ENCODE peak calls at places on chromosomes 2 and 18, in six cellular contexts. J, X, P, T, E and Q are unnamed samples.

GRCh38 chr2:179525340-179525739 is 260.7 kb upstream of the SESTD1 start:
- DNase-seq in T (no peak), E (no peak), X (no peak), J (no peak), P (no peak), Q (no peak)

GRCh38 chr18:32362484-32362883 is 108.2 kb downstream of the GAREM1 start:
- DNase-seq in X (no peak), E (no peak), P (no peak), J (no peak), T (no peak), Q (no peak)

GRCh38 chr2:117065912-117066311 is 748.6 kb upstream of the DDX18 start:
- DNase-seq in X (no peak), E (no peak), J (no peak), T (no peak), P (no peak), Q (no peak)

GRCh38 chr2:215577356-215577755 is 141.5 kb upstream of the FN1 start:
- DNase-seq in P (no peak), T (no peak), X (no peak), J (peak; percentile 19), E (no peak), Q (no peak)

GRCh38 chr2:101004671-101005325 is 2.7 kb downstream of the RPL31 start:
- DNase-seq in T (no peak), P (no peak), E (no peak), J (no peak), X (no peak), Q (no peak)

GRCh38 chr2:98749053-98749450 is 18.1 kb upstream of the MGAT4A start:
- DNase-seq in J (no peak), X (no peak), E (peak; percentile 76), T (no peak), P (no peak), Q (no peak)

GRCh38 chr2:49640630-49641029 is 486.3 kb upstream of the FSHR start:
- DNase-seq in J (no peak), E (no peak), P (no peak), T (no peak), X (no peak), Q (no peak)

GRCh38 chr18:10164241-10165160 is 250.7 kb downstream of the VAPA start:
- DNase-seq in T (no peak), E (no peak), J (no peak), X (no peak), P (no peak), Q (no peak)

GRCh38 chr2:231378028-231378722 is 17.3 kb upstream of the B3GNT7 start:
- DNase-seq in P (no peak), E (no peak), X (no peak), J (no peak), T (no peak), Q (no peak)

DNA sequence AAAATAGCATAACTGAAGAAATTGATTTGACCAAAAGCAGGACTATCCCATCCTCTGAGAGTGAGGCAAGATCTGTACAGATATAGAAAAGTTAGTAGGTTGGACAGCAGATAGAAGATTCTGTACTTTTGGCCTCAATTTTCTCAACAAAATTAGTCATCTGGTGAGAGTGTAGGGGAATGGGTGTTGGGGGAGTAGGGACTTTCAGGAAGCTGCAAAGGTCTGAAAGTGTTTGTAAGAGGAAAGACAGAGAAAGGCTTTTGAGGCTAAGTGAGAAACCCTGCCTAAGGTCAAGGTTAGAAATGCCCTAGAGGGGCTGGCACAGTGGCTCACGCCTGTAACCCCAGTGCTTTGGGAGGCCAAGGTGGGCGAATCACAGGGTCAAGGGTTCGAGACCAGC is 40.3 kb downstream of the DAPL1 start:
- DNase-seq in P (no peak), X (no peak), T (no peak), E (no peak), J (no peak), Q (no peak)
- TF ChIP-seq CTCF in P (no peak), X (no peak), T (no peak), E (no peak), J (no peak), Q (no peak)

GRCh38 chr2:173965372-173966025 is at the start of gene SP3:
- DNase-seq in T (peak; percentile 84), P (peak; percentile 97), J (peak; percentile 98), X (peak; percentile 97), E (peak; percentile 99), Q (peak; percentile 89)
- TF ChIP-seq CTCF in T (no peak), P (no peak), J (no peak), X (peak; percentile 11), E (no peak), Q (no peak)

DNA sequence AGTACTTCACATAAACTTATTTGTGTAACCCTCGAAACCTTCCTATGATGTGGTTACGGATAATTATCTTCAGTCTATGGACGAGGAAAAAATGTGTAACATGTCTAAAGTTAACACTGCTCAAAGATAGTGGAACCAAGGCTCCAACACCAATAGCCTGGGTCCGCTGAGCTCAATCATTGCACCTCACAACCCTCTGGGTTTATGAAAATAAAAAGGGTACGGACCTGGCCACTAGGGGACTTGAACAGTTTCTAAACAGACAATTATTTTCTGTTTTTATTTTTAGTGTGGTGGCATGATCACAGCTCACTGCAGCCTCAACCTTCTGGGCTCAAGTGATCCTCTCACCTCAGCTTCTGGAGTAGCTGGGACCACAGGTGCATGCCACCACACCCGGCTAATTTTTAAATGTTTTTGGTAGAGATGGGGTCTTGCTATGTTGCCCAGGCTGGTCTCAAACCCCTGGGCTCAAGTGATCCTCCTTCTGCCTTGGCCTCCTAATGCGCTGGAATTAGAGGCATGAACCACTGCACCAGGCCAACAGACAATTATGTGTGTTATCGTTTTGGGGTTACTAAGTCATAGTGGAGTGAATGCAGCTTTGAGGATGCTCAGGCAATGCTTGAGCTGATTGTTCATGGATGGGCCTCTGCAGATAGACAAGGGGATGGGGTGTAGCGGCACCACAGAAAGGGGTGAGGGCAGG is 10.1 kb downstream of the CASP8 start:
- DNase-seq in X (no peak), E (no peak), J (no peak), P (no peak), T (no peak), Q (no peak)
- TF ChIP-seq CTCF in X (no peak), E (no peak), J (peak; percentile 58), P (no peak), T (no peak), Q (no peak)

DNA sequence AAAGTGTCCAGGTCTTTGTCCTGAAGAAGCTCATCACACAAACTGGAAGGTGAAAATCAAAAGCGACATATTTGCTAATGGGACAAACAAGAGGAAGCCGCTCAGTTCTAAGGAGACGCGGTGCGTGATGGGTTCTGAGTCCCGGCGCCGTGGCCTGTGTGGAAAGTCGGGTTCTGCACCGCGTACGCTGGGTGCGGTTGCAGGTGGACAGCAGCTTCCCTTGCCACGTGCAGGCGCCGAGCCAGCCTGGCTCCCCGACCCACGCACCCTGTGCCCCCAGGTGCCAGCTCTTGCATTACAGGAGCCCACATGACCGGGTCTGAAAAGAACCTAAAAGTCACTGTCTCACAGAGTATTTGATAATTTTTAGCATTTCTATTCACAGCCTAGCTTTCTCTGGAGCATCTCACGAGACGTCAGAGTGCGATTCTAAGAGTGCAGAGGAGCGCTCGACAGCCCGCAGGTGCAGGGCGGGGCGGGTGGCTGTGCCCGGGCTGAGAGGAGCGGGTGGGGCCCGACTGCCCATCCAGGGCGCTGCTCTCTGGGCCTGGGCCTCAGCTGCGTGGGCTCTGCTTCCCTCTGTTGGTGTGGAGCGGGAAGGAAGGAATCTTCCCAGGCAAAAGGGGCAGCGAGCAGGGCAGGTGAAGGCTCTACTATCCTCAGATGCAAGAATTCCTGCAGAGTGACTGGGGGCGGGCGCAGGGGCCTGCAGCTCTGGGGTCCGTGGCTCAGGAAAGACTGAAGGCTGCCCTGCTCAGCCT is 39.4 kb downstream of the MYT1L start:
- DNase-seq in T (no peak), J (no peak), P (peak; percentile 52), X (no peak), E (no peak), Q (peak; percentile 25)
- TF ChIP-seq CTCF in T (peak; percentile 11), J (peak; percentile 21), P (peak; percentile 54), X (no peak), E (no peak), Q (peak; percentile 64)

GRCh38 chr18:38367473-38367872 is 801.9 kb upstream of the CELF4 start:
- DNase-seq in X (no peak), E (no peak), J (no peak), T (no peak), P (no peak), Q (no peak)
- TF ChIP-seq CTCF in X (no peak), E (no peak), J (no peak), T (no peak), P (no peak), Q (peak; percentile 50)